ENCODE peak calls at places on chromosome 13, in eight cellular contexts. V is activated CD4-positive, alpha-beta T cell treated with anti-CD3 and anti-CD28 coated beads for 24 hours; Y is WERI-Rb-1; S is stimulated activated CD4-positive, alpha-beta T cell treated with anti-CD3 and anti-CD28 coated beads, Interleukin-2, amount 100 ng/mL, for 48 hours; F is ascending aorta; M is CD8-positive, alpha-beta T cell; U is M059J; A is transverse colon. G is an unnamed sample.

GRCh38 chr13:26719356-26719945 is 41.1 kb downstream of the GPR12 start:
- DNase-seq in V (no peak), Y (peak), S (no peak), F (no peak), M (no peak), U (peak), A (no peak), G (no peak)

GRCh38 chr13:105196052-105196451 is 1339.4 kb downstream of the EFNB2 start:
- DNase-seq in V (no peak), Y (no peak), S (no peak), F (no peak), M (no peak), U (peak), A (no peak), G (no peak)

GRCh38 chr13:20053016-20053415 is 94.5 kb downstream of the ZMYM2 start:
- DNase-seq in V (no peak), Y (no peak), S (no peak), F (no peak), M (no peak), U (no peak), A (no peak), G (no peak)

GRCh38 chr13:95115525-95115924 is 185.7 kb downstream of the ABCC4 start:
- DNase-seq in V (no peak), Y (no peak), S (no peak), F (no peak), M (no peak), U (no peak), A (peak), G (no peak)

GRCh38 chr13:95970878-95971277 is 82.3 kb downstream of the UGGT2 start:
- DNase-seq in V (no peak), Y (no peak), S (no peak), F (no peak), M (no peak), U (no peak), A (no peak), G (no peak)

GRCh38 chr13:30107536-30108136 is 199.7 kb downstream of the KATNAL1 start:
- DNase-seq in V (no peak), Y (no peak), S (no peak), F (no peak), M (no peak), U (peak), A (peak), G (no peak)

GRCh38 chr13:20006206-20006605 is 47.7 kb downstream of the ZMYM2 start:
- DNase-seq in V (no peak), Y (no peak), S (no peak), F (no peak), M (no peak), U (peak), A (no peak), G (no peak)

GRCh38 chr13:35744566-35745203 is 268.2 kb upstream of the MAB21L1 start:
- DNase-seq in V (no peak), Y (peak), S (no peak), F (no peak), M (no peak), U (no peak), A (no peak), G (no peak)

GRCh38 chr13:21034602-21035190 is 26.7 kb downstream of the LATS2 start:
- DNase-seq in V (no peak), Y (no peak), S (no peak), F (no peak), M (no peak), U (peak), A (no peak), G (no peak)

GRCh38 chr13:98539655-98540054 is 37.3 kb downstream of the STK24 start:
- DNase-seq in V (no peak), Y (no peak), S (no peak), F (no peak), M (no peak), U (no peak), A (no peak), G (no peak)

GRCh38 chr13:99266827-99267226 is 8.6 kb upstream of the GPR18 start:
- DNase-seq in V (no peak), Y (no peak), S (no peak), F (no peak), M (no peak), U (no peak), A (no peak), G (no peak)

GRCh38 chr13:78600317-78600899 is 2.9 kb downstream of the POU4F1 start:
- DNase-seq in V (no peak), Y (no peak), S (no peak), F (no peak), M (no peak), U (no peak), A (no peak), G (no peak)

GRCh38 chr13:37138917-37139316 is 33.5 kb upstream of the CSNK1A1L start:
- DNase-seq in V (no peak), Y (no peak), S (no peak), F (no peak), M (no peak), U (no peak), A (no peak), G (no peak)

G was measured in left colon.